ENCODE peak calls at places on chromosomes 4 and X, in seven cellular contexts. B is mesendoderm, P is IMR-90, O is trophoblast cell, Y is H9, X is mesenchymal stem cell, G is H1. U is an unnamed sample.

GRCh38 chr4:126991965-126992364 is 640.8 kb upstream of the INTU start:
- DNase-seq in P (peak; percentile 47), X (no peak), O (no peak), Y (no peak), B (no peak), G (no peak), U (no peak)

GRCh38 chrX:118975831-118976598 is 1.6 kb downstream of the LONRF3 start:
- DNase-seq in P (peak; percentile 3), B (peak; percentile 21), Y (no peak), O (peak; percentile 34), X (peak; percentile 53), G (no peak), U (no peak)

GRCh38 chr4:176927664-176928063 is 134.9 kb upstream of the VEGFC start:
- DNase-seq in B (no peak), O (no peak), X (peak; percentile 35), Y (no peak), P (peak; percentile 94), G (no peak), U (no peak)

GRCh38 chr4:20252656-20253271 is 1.1 kb downstream of the SLIT2 start:
- DNase-seq in Y (peak; percentile 53), P (peak; percentile 39), G (no peak), X (peak; percentile 38), O (no peak), B (peak; percentile 70), U (peak; percentile 40)

GRCh38 chrX:120456973-120457372 is 12.1 kb downstream of the LAMP2 start:
- DNase-seq in P (peak; percentile 21), O (no peak), G (no peak), Y (no peak), B (no peak), X (no peak), U (no peak)

GRCh38 chrX:123648028-123648810 is 84.6 kb downstream of the THOC2 start:
- DNase-seq in P (peak; percentile 83), O (no peak), X (peak; percentile 88), G (peak; percentile 54), B (peak; percentile 94), Y (peak; percentile 81), U (peak; percentile 44)

GRCh38 chrX:1661048-1661921 is 46.4 kb downstream of the ASMT start:
- DNase-seq in B (peak; percentile 96), X (no peak), Y (peak; percentile 98), O (peak; percentile 80), P (no peak), G (peak; percentile 90), U (no peak)

GRCh38 chr4:38493068-38493467 is 170.9 kb upstream of the KLF3 start:
- DNase-seq in O (no peak), B (no peak), Y (no peak), P (no peak), G (no peak), X (no peak), U (no peak)

GRCh38 chrX:39750798-39751197 is 347.0 kb downstream of the BCOR start:
- DNase-seq in X (no peak), Y (no peak), O (no peak), P (no peak), G (no peak), B (no peak), U (no peak)

GRCh38 chr4:55303818-55304217 is 42.2 kb upstream of the SRD5A3 start:
- DNase-seq in Y (no peak), O (peak; percentile 4), P (peak; percentile 37), G (no peak), X (peak; percentile 28), B (no peak), U (no peak)

GRCh38 chr4:101911616-101912015 is 121.1 kb downstream of the BANK1 start:
- DNase-seq in O (no peak), Y (no peak), B (no peak), P (no peak), X (no peak), G (no peak), U (no peak)

GRCh38 chr4:39697740-39698423 is at the start of gene UBE2K:
- DNase-seq in Y (peak; percentile 85), P (peak; percentile 82), X (peak; percentile 88), G (peak; percentile 63), O (peak; percentile 88), B (peak; percentile 93), U (peak; percentile 90)

GRCh38 chr4:126071346-126072333 is 756.9 kb downstream of the FAT4 start:
- DNase-seq in P (peak; percentile 78), O (no peak), G (no peak), X (no peak), Y (no peak), B (no peak), U (no peak)

GRCh38 chr4:3765271-3766206 is 646 bp upstream of the ADRA2C start:
- DNase-seq in O (no peak), P (peak; percentile 42), B (peak; percentile 79), Y (peak; percentile 83), G (no peak), X (peak; percentile 18), U (peak; percentile 61)

GRCh38 chr4:153778383-153778782 is 10.5 kb downstream of the SFRP2 start:
- DNase-seq in P (no peak), B (no peak), G (no peak), O (no peak), X (no peak), Y (no peak), U (no peak)

GRCh38 chrX:41333744-41333993 is 293 bp upstream of the DDX3X start:
- DNase-seq in O (peak; percentile 70), X (peak; percentile 91), G (no peak), B (peak; percentile 92), P (peak; percentile 90), Y (no peak), U (peak; percentile 82)

GRCh38 chr4:113446019-113446418 is 315.5 kb downstream of the CAMK2D start:
- DNase-seq in X (peak; percentile 64), O (no peak), Y (no peak), P (peak; percentile 92), G (no peak), B (no peak), U (no peak)

GRCh38 chrX:138711399-138712347 is at the start of gene FGF13:
- DNase-seq in B (peak; percentile 86), O (no peak), P (no peak), X (no peak), Y (peak; percentile 73), G (peak; percentile 21), U (peak; percentile 48)

GRCh38 chr4:48259748-48260147 is 9.9 kb downstream of the TEC start:
- DNase-seq in Y (no peak), X (no peak), O (no peak), P (no peak), B (no peak), G (no peak), U (no peak)

GRCh38 chr4:152591361-152591760 is 55.5 kb upstream of the FBXW7 start:
- DNase-seq in Y (peak; percentile 85), X (peak; percentile 88), G (peak; percentile 33), P (peak; percentile 11), B (peak; percentile 90), O (no peak), U (peak; percentile 31)

GRCh38 chrX:332916-333610 is 14.5 kb upstream of the GTPBP6 start:
- DNase-seq in X (no peak), G (no peak), P (no peak), O (no peak), B (no peak), Y (no peak), U (no peak)

GRCh38 chr4:84472154-84472553 is 26.9 kb downstream of the NKX6-1 start:
- DNase-seq in Y (no peak), O (no peak), X (no peak), G (no peak), B (no peak), P (no peak), U (no peak)

GRCh38 chr4:84474107-84474506 is 25.0 kb downstream of the NKX6-1 start:
- DNase-seq in O (no peak), G (no peak), P (no peak), X (no peak), B (no peak), Y (no peak), U (no peak)

GRCh38 chr4:84467601-84468000 is 31.5 kb downstream of the NKX6-1 start:
- DNase-seq in X (no peak), O (no peak), Y (no peak), G (no peak), B (no peak), P (no peak), U (no peak)

DNA sequence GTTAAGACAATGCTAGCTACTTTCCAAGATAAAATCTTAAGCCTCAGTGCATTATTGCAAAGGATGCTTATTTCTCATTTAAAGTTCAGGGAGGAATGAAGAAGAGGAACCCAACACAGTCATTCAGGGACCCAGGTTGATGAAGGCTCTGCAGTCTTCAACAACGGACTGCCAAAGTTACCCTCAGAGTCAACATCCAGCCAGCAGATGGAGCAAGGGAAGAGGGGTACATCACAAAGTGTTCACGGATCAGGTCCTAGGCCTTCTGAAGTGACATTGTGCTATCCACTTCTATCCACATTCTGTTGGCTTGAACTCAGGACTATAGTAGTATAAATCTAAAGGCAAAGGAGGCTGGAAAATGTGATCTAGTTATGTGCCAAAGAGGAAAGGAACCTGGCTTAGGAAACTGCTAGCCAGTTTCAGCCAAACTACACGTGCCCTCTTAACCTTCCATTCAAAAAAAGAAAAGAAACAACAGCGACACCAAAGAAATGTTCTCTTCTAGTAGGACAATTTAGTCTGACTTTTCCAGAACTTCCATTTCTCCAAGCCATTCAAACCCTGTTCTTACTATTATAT is 28.8 kb downstream of the NKX6-1 start:
- DNase-seq in O (no peak), G (no peak), P (no peak), X (no peak), Y (peak; percentile 46), B (peak; percentile 67), U (no peak)
- H4K8ac ChIP-seq in O (no peak overlapping the region), G (no peak overlapping the region), P (no peak overlapping the region), X (no peak overlapping the region), Y (no peak overlapping the region), B (no peak overlapping the region), U (no peak overlapping the region)

GRCh38 chrX:148938348-148938747 is 437.9 kb downstream of the AFF2 start:
- DNase-seq in B (no peak), O (no peak), X (no peak), P (no peak), G (no peak), Y (no peak), U (no peak)
- H4K8ac ChIP-seq in B (no peak overlapping the region), O (no peak overlapping the region), X (no peak overlapping the region), P (no peak overlapping the region), G (no peak overlapping the region), Y (no peak overlapping the region), U (no peak overlapping the region)

DNA sequence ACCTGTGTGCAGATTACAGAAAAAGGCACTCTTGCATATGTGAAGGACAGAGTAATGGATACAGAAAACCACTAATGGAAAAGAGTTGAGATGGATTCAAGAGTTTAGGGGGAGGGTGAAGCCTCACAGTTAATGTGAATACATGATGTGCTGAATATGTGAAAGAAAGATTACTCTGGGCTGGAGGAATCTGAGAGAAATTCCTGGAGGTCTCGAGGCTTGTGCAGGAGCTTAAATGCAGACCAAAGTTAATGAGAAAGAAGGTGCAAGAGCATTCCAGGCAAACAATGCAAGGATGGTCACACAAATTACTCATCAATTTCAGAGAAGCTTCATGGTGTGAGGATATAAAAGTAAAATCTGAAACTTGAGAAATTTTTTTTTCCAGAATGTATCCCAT is 768.8 kb downstream of the STPG2 start:
- DNase-seq in Y (no peak), X (no peak), P (no peak), B (peak; percentile 52), G (no peak), O (no peak), U (no peak)
- H4K8ac ChIP-seq in Y (no peak overlapping the region), X (no peak overlapping the region), P (no peak overlapping the region), B (no peak overlapping the region), G (no peak overlapping the region), O (no peak overlapping the region), U (no peak overlapping the region)

DNA sequence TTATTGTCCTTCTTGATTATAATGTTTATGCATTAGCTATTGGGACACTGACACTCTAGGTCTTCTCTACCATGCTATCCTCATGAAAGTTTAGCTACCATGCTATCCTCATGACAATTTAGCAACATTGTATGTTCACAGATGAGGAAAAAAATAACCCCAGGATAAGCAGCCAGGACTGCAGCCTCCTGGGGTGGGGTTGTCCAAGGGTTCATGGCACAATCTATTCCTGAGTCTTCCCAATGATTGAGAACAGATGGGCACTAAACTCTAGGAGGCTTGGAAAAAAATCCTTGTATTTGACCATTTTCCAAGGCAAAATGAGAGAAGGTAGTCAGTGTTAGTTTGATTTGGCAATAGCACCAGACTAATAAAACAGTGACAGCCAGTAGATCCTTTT is 619.8 kb upstream of the LCORL start:
- DNase-seq in P (no peak), G (no peak), B (no peak), X (no peak), O (no peak), Y (no peak), U (no peak)
- H4K8ac ChIP-seq in P (no peak overlapping the region), G (no peak overlapping the region), B (no peak overlapping the region), X (no peak overlapping the region), O (no peak overlapping the region), Y (no peak overlapping the region), U (no peak overlapping the region)

U was measured in neuronal stem cell.